ENCODE peak calls at places on chromosomes 2 and 18, in five cellular contexts. X, F, E, V and W are unnamed samples.
A peak's percentile ranks its signal among the peaks of the same experiment; 100 is the strongest.

GRCh38 chr2:1051075-1051474 is 100.4 kb downstream of the SNTG2 start:
- DNase-seq in E (no peak), V (no peak), X (no peak), F (no peak), W (peak; percentile 52)

GRCh38 chr2:84776011-84776410 is 104.9 kb downstream of the TRABD2A start:
- DNase-seq in V (no peak), F (no peak), E (no peak), X (no peak), W (peak; percentile 55)

GRCh38 chr18:31772699-31773098 is 12.0 kb upstream of the SLC25A52 start:
- DNase-seq in X (no peak), E (no peak), F (no peak), V (no peak), W (no peak)

GRCh38 chr18:58095251-58095650 is 51.2 kb downstream of the NEDD4L start:
- DNase-seq in V (peak; percentile 59), E (no peak), X (no peak), F (no peak), W (no peak)

GRCh38 chr2:95389256-95390119 is 13.0 kb upstream of the FAHD2A start:
- DNase-seq in X (peak; percentile 6), F (no peak), V (peak; percentile 81), E (no peak), W (peak; percentile 59)

GRCh38 chr2:2174956-2175355 is 156.1 kb downstream of the MYT1L start:
- DNase-seq in V (no peak), X (no peak), E (no peak), F (no peak), W (no peak)

GRCh38 chr18:48540329-48541025 is 1.6 kb downstream of the CTIF start:
- DNase-seq in E (no peak), F (no peak), V (peak; percentile 84), X (no peak), W (peak; percentile 68)

GRCh38 chr2:47784349-47784851 is 1.5 kb downstream of the MSH6 start:
- DNase-seq in E (no peak), F (no peak), X (no peak), V (peak; percentile 44), W (no peak)

GRCh38 chr2:170554278-170554955 is 160.7 kb upstream of the SP5 start:
- DNase-seq in F (no peak), E (peak; percentile 75), V (no peak), X (no peak), W (no peak)

GRCh38 chr2:72415256-72415655 is 267.6 kb upstream of the CYP26B1 start:
- DNase-seq in E (peak; percentile 50), X (no peak), V (no peak), F (no peak), W (no peak)

GRCh38 chr2:185012643-185013042 is 414.3 kb downstream of the ZNF804A start:
- DNase-seq in V (peak; percentile 5), E (no peak), X (no peak), F (no peak), W (no peak)

GRCh38 chr2:54757496-54757895 is 34.0 kb downstream of the EML6 start:
- DNase-seq in F (no peak), E (no peak), V (no peak), X (no peak), W (no peak)

GRCh38 chr2:8364668-8365067 is 317.2 kb upstream of the ID2 start:
- DNase-seq in V (no peak), X (no peak), F (no peak), E (no peak), W (no peak)

GRCh38 chr18:8177330-8178016 is 431.8 kb upstream of the RAB12 start:
- DNase-seq in F (no peak), E (no peak), V (peak; percentile 18), X (no peak), W (no peak)

GRCh38 chr18:7931763-7932162 is 364.6 kb downstream of the PTPRM start:
- DNase-seq in X (no peak), V (no peak), E (no peak), F (no peak), W (no peak)

GRCh38 chr2:71831208-71831577 is 316.5 kb downstream of the CYP26B1 start:
- DNase-seq in F (no peak), V (no peak), X (no peak), E (peak; percentile 50), W (no peak)

GRCh38 chr2:191013617-191013875 is 425 bp downstream of the STAT1 start:
- DNase-seq in V (peak; percentile 11), X (no peak), F (no peak), E (no peak), W (no peak)

GRCh38 chr2:166653185-166653813 is 159.2 kb upstream of the SCN7A start:
- DNase-seq in E (no peak), F (no peak), X (no peak), V (no peak), W (no peak)

GRCh38 chr2:195594916-195595694 is 61.9 kb upstream of the SLC39A10 start:
- DNase-seq in V (no peak), X (no peak), E (no peak), F (no peak), W (no peak)

GRCh38 chr2:162011718-162012564 is 62.1 kb downstream of the DPP4 start:
- DNase-seq in F (no peak), X (no peak), V (no peak), E (no peak), W (no peak)

GRCh38 chr2:140949932-140950331 is 1180.9 kb downstream of the LRP1B start:
- DNase-seq in V (no peak), F (no peak), E (no peak), X (no peak), W (no peak)

GRCh38 chr2:217827430-217828201 is 175.2 kb downstream of the TNS1 start:
- DNase-seq in F (no peak), X (no peak), V (no peak), E (peak; percentile 12), W (no peak)

GRCh38 chr2:109396338-109397180 is 217.2 kb downstream of the SEPTIN10 start:
- DNase-seq in X (no peak), V (no peak), E (no peak), F (no peak), W (peak; percentile 15)

GRCh38 chr2:172050506-172051125 is 34.7 kb upstream of the DLX1 start:
- DNase-seq in E (no peak), X (no peak), F (no peak), V (no peak), W (no peak)

GRCh38 chr18:44507729-44508325 is 172.9 kb upstream of the SETBP1 start:
- DNase-seq in X (no peak), E (no peak), F (peak; percentile 32), V (no peak), W (no peak)

GRCh38 chr2:74503506-74504475 is 3.7 kb downstream of the PCGF1 start:
- DNase-seq in X (no peak), V (no peak), F (no peak), E (no peak), W (peak; percentile 66)

GRCh38 chr18:75752864-75753263 is 325.4 kb upstream of the SMIM21 start:
- DNase-seq in V (no peak), X (no peak), F (no peak), E (no peak), W (no peak)

GRCh38 chr2:108552566-108552965 is 18.3 kb downstream of the LIMS1 start:
- DNase-seq in E (no peak), X (no peak), V (no peak), F (no peak), W (no peak)

GRCh38 chr2:239581352-239581901 is 180.6 kb upstream of the HDAC4 start:
- DNase-seq in E (no peak), X (no peak), F (no peak), V (no peak), W (no peak)

GRCh38 chr2:55732854-55733253 is 39.2 kb upstream of the PNPT1 start:
- DNase-seq in X (no peak), F (no peak), E (no peak), V (no peak), W (no peak)

GRCh38 chr2:71001592-71002570 is 7.2 kb upstream of the TEX261 start:
- DNase-seq in F (no peak), X (no peak), V (peak; percentile 89), E (no peak), W (no peak)

GRCh38 chr2:128439231-128440086 is 120.8 kb upstream of the HS6ST1 start:
- DNase-seq in X (no peak), E (no peak), F (no peak), V (no peak), W (no peak)

GRCh38 chr2:62407838-62408589 is 98.0 kb downstream of the TMEM17 start:
- DNase-seq in E (no peak), X (no peak), V (no peak), F (no peak), W (no peak)

GRCh38 chr2:192940767-192941166 is 746.0 kb upstream of the TMEFF2 start:
- DNase-seq in V (peak; percentile 17), F (no peak), X (no peak), E (no peak), W (no peak)

GRCh38 chr2:144099746-144100438 is 420.0 kb downstream of the ZEB2 start:
- DNase-seq in V (no peak), F (no peak), E (no peak), X (no peak), W (peak; percentile 84)

GRCh38 chr2:227473019-227473461 is 1.1 kb downstream of the AGFG1 start:
- DNase-seq in E (no peak), X (no peak), F (no peak), V (no peak), W (peak; percentile 33)

GRCh38 chr18:21809725-21810124 is 69.1 kb downstream of the MIB1 start:
- DNase-seq in E (no peak), V (no peak), X (no peak), F (no peak), W (no peak)